ENCODE peak calls at places on chromosomes 12 and 14, in ten cellular contexts. O, S, U, N, K, V, I, H, Y and D are unnamed samples. For H3K4me1, the result is how much of the 10 kb centered on the place peaks cover.

GRCh38 chr14:51211149-51211548 is 28.9 kb upstream of the TMX1 start:
- DNase-seq in O (no peak), S (no peak), U (no peak), N (peak), K (no peak), V (no peak), I (peak), H (no peak), Y (no peak), D (no peak)

GRCh38 chr14:59126714-59127436 is 61.6 kb upstream of the DAAM1 start:
- DNase-seq in O (peak), S (no peak), U (no peak), N (no peak), K (peak), V (peak), I (peak), H (no peak), Y (no peak), D (no peak)

GRCh38 chr12:6195665-6196535 is 4.3 kb upstream of the CD9 start:
- DNase-seq in O (peak), S (peak), U (peak), N (peak), K (peak), V (peak), I (peak), H (peak), Y (peak), D (peak)

GRCh38 chr14:58944226-58944769 is 244.2 kb upstream of the DAAM1 start:
- DNase-seq in O (no peak), S (no peak), U (no peak), N (peak), K (peak), V (peak), I (no peak), H (no peak), Y (no peak), D (no peak)

GRCh38 chr12:58540480-58541299 is 379.6 kb downstream of the LRIG3 start:
- DNase-seq in O (peak), S (no peak), U (peak), N (peak), K (peak), V (peak), I (peak), H (peak), Y (peak), D (peak)

GRCh38 chr12:30989754-30990153 is 63.2 kb downstream of the TSPAN11 start:
- DNase-seq in O (no peak), S (no peak), U (no peak), N (peak), K (peak), V (peak), I (peak), H (no peak), Y (no peak), D (peak)

GRCh38 chr14:96103075-96103474 is 63.9 kb downstream of the C14orf132 start:
- DNase-seq in O (no peak), S (no peak), U (no peak), N (no peak), K (no peak), V (no peak), I (no peak), H (no peak), Y (no peak), D (no peak)

GRCh38 chr12:130832561-130833209 is 6.4 kb downstream of the STX2 start:
- DNase-seq in O (no peak), S (no peak), U (peak), N (no peak), K (no peak), V (no peak), I (no peak), H (no peak), Y (no peak), D (no peak)

GRCh38 chr12:131088701-131089525 is 135.2 kb downstream of the ADGRD1 start:
- DNase-seq in O (no peak), S (no peak), U (no peak), N (no peak), K (no peak), V (no peak), I (no peak), H (peak), Y (peak), D (peak)

GRCh38 chr12:30753233-30753632 is 1.5 kb downstream of the CAPRIN2 start:
- DNase-seq in O (no peak), S (no peak), U (no peak), N (no peak), K (no peak), V (peak), I (peak), H (no peak), Y (no peak), D (no peak)

GRCh38 chr12:29895966-29896365 is 112.2 kb upstream of the TMTC1 start:
- DNase-seq in O (no peak), S (no peak), U (no peak), N (no peak), K (no peak), V (peak), I (no peak), H (no peak), Y (no peak), D (no peak)

GRCh38 chr12:99278899-99279298 is 368.7 kb upstream of the GARIN6 start:
- DNase-seq in O (no peak), S (no peak), U (no peak), N (no peak), K (no peak), V (no peak), I (no peak), H (no peak), Y (no peak), D (no peak)

GRCh38 chr12:113467154-113467513 is 4.5 kb downstream of the LHX5 start:
- DNase-seq in O (no peak), S (no peak), U (no peak), N (no peak), K (no peak), V (no peak), I (no peak), H (no peak), Y (no peak), D (no peak)

GRCh38 chr14:103313704-103314103 is 20.3 kb upstream of the EIF5 start:
- DNase-seq in O (no peak), S (no peak), U (no peak), N (no peak), K (no peak), V (no peak), I (no peak), H (no peak), Y (no peak), D (no peak)

GRCh38 chr14:71803539-71804260 is 128.5 kb upstream of the RGS6 start:
- DNase-seq in O (peak), S (no peak), U (no peak), N (no peak), K (no peak), V (no peak), I (no peak), H (no peak), Y (no peak), D (no peak)

GRCh38 chr12:115572440-115572839 is 705.1 kb downstream of the MED13L start:
- DNase-seq in O (no peak), S (no peak), U (no peak), N (no peak), K (no peak), V (no peak), I (no peak), H (no peak), Y (no peak), D (no peak)

GRCh38 chr12:54409267-54409666 is 9.8 kb downstream of the ITGA5 start:
- DNase-seq in O (no peak), S (no peak), U (no peak), N (no peak), K (no peak), V (no peak), I (no peak), H (no peak), Y (no peak), D (no peak)
- H3K27ac ChIP-seq in O (no peak), S (no peak), U (no peak), N (no peak), K (no peak), V (no peak), I (no peak), H (no peak), Y (peak), D (peak)

GRCh38 chr12:793037-793436 is 40.7 kb downstream of the WNK1 start:
- DNase-seq in O (no peak), S (no peak), U (no peak), N (no peak), K (no peak), V (no peak), I (no peak), H (no peak), Y (no peak), D (no peak)
- H3K4me1 ChIP-seq in O (under half), S (under half), U (under half), N (under half), K (under half), V (under half), I (under half), H (under half), Y (under half), D (half or more)

GRCh38 chr14:55101698-55102097 is 27.4 kb upstream of the LGALS3 start:
- DNase-seq in O (no peak), S (no peak), U (no peak), N (no peak), K (no peak), V (no peak), I (no peak), H (no peak), Y (no peak), D (no peak)

GRCh38 chr14:55097894-55098560 is 31.0 kb upstream of the LGALS3 start:
- DNase-seq in O (no peak), S (no peak), U (peak), N (no peak), K (peak), V (no peak), I (no peak), H (no peak), Y (peak), D (no peak)

GRCh38 chr14:55099741-55100140 is 29.3 kb upstream of the LGALS3 start:
- DNase-seq in O (no peak), S (no peak), U (no peak), N (no peak), K (no peak), V (no peak), I (no peak), H (no peak), Y (no peak), D (no peak)

GRCh38 chr14:55102141-55102547 is 26.9 kb upstream of the LGALS3 start:
- DNase-seq in O (no peak), S (no peak), U (peak), N (peak), K (peak), V (peak), I (peak), H (peak), Y (peak), D (peak)

GRCh38 chr14:55098561-55098898 is 30.5 kb upstream of the LGALS3 start:
- DNase-seq in O (no peak), S (no peak), U (no peak), N (no peak), K (no peak), V (no peak), I (no peak), H (no peak), Y (no peak), D (no peak)
- H3K27ac ChIP-seq in O (no peak), S (no peak), U (peak), N (peak), K (peak), V (no peak), I (no peak), H (no peak), Y (peak), D (peak)

GRCh38 chr12:2239376-2240010 is 186.7 kb downstream of the CACNA1C start:
- DNase-seq in O (no peak), S (no peak), U (no peak), N (no peak), K (no peak), V (no peak), I (no peak), H (peak), Y (peak), D (no peak)
- H3K4me1 ChIP-seq in O (under half), S (under half), U (under half), N (under half), K (under half), V (under half), I (under half), H (under half), Y (under half), D (under half)

DNA sequence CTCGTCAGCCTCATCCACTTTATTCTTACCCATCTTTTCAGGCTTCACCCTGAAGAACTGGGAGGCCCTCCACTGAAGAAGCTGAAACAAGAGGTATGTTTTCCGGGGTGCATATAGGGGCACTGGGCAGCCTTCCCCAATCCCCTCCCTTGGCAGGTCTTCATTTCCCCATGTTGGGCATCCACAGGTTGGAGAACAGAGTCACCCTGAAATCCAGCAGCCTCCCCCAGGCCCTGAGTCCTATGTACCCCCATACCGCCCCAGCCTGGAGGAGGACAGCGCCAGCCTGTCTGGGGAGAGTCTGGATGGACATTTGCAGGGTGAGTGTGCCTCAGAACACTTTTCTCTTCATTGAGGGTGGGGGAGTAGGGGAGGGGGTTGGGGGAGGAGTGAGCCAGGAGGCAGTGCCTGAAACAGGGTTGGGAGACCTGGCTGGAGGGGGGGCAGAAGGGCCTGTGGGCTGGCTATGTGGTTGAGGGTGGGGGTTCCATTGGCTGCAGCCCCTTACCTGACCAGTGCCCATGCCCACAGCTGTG is 4.0 kb downstream of the NAB2 start:
- DNase-seq in O (no peak), S (no peak), U (no peak), N (no peak), K (no peak), V (no peak), I (no peak), H (no peak), Y (no peak), D (no peak)
- H3K27ac ChIP-seq in O (peak), S (peak), U (no peak), N (no peak), K (peak), V (no peak), I (peak), H (no peak), Y (peak), D (peak)

DNA sequence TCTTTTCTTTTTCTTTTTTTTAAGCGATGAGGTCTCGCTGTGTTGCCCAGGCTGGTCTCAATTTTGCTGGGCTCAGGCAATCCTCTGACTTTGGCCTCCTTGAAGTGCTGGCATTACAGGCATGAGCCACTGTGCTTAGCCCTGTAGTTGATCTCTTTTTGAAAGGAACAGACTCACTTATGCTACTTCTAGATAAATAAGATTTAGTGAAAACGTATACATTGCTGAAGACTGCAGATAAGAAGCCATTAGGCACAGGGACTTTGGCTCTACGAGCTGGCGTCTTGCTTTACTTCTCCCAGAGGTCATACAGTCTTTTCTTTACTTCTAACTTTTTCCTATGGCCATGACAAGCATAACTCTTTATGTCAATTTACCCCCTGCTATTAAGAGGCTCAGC is 9.4 kb downstream of the PTGR2 start:
- DNase-seq in O (no peak), S (no peak), U (no peak), N (no peak), K (peak), V (no peak), I (no peak), H (no peak), Y (no peak), D (no peak)
- H3K4me1 ChIP-seq in O (under half), S (under half), U (under half), N (under half), K (under half), V (under half), I (under half), H (under half), Y (under half), D (under half)

GRCh38 chr12:121805800-121806555 is 2.2 kb downstream of the SETD1B start:
- DNase-seq in O (no peak), S (no peak), U (peak), N (no peak), K (peak), V (no peak), I (no peak), H (peak), Y (no peak), D (no peak)
- H3K27ac ChIP-seq in O (peak), S (peak), U (no peak), N (peak), K (peak), V (no peak), I (no peak), H (no peak), Y (peak), D (peak)